ENCODE peak calls at places on chromosomes 12 and 14, in nine cellular contexts. F is cardiac muscle cell; H is GM04503; C is stimulated activated naive CD8-positive, alpha-beta T cell treated with anti-CD3 and anti-CD28 coated beads, Interleukin-15, Interleukin-2, amounts not matched to agents 100 U/mL and 50 U/mL, for 24 hours; P is MCF 10A; O is suprapubic skin; G is HT1080; N is HEK293T; U is activated CD8-positive, alpha-beta T cell treated with anti-CD3 and anti-CD28 coated beads for 36 hours. X is an unnamed sample.

GRCh38 chr12:92585106-92585775 is 117.5 kb upstream of the PLEKHG7 start:
- DNase-seq in F (no peak), H (no peak), C (no peak), P (no peak), O (no peak), G (no peak), N (no peak), U (no peak), X (no peak)

GRCh38 chr12:120640840-120641833 is 711 bp downstream of the CABP1 start:
- DNase-seq in F (peak; percentile 90), H (no peak), C (peak; percentile 60), P (peak; percentile 31), O (no peak), G (no peak), N (peak; percentile 66), U (peak; percentile 70), X (no peak)

GRCh38 chr12:89134213-89134770 is 218.0 kb downstream of the DUSP6 start:
- DNase-seq in F (peak; percentile 66), H (no peak), C (no peak), P (no peak), O (no peak), G (no peak), N (no peak), U (no peak), X (no peak)

GRCh38 chr12:47721431-47721973 is 3.8 kb downstream of the ENDOU start:
- DNase-seq in F (no peak), H (no peak), C (peak; percentile 32), P (no peak), O (no peak), G (no peak), N (no peak), U (peak; percentile 49), X (no peak)

GRCh38 chr12:98418357-98419075 is 96.9 kb upstream of the TMPO start:
- DNase-seq in F (peak; percentile 62), H (peak; percentile 98), C (no peak), P (peak; percentile 95), O (peak; percentile 93), G (peak; percentile 87), N (no peak), U (no peak), X (peak; percentile 51)

GRCh38 chr12:2457215-2458112 is 337.3 kb upstream of the FKBP4 start:
- DNase-seq in F (no peak), H (no peak), C (no peak), P (no peak), O (no peak), G (no peak), N (no peak), U (no peak), X (no peak)

GRCh38 chr12:52349196-52349595 is 18.1 kb downstream of the KRT85 start:
- DNase-seq in F (no peak), H (no peak), C (no peak), P (no peak), O (no peak), G (peak; percentile 65), N (no peak), U (no peak), X (no peak)

GRCh38 chr12:112107306-112107705 is 1.3 kb downstream of the NAA25 start:
- DNase-seq in F (no peak), H (no peak), C (no peak), P (peak; percentile 35), O (no peak), G (peak; percentile 33), N (no peak), U (no peak), X (no peak)

GRCh38 chr12:95784286-95784685 is 6.3 kb downstream of the NTN4 start:
- DNase-seq in F (no peak), H (no peak), C (no peak), P (no peak), O (no peak), G (peak; percentile 45), N (no peak), U (no peak), X (no peak)

GRCh38 chr12:123043536-123044001 is 63.1 kb downstream of the ARL6IP4 start:
- DNase-seq in F (peak; percentile 83), H (peak; percentile 84), C (peak; percentile 82), P (peak; percentile 73), O (no peak), G (peak; percentile 98), N (peak; percentile 34), U (peak; percentile 91), X (peak; percentile 20)

GRCh38 chr14:103348154-103348553 is 14.1 kb downstream of the EIF5 start:
- DNase-seq in F (no peak), H (no peak), C (no peak), P (no peak), O (no peak), G (no peak), N (no peak), U (no peak), X (no peak)

GRCh38 chr12:104218935-104219334 is 3.4 kb downstream of the TXNRD1 start:
- DNase-seq in F (no peak), H (no peak), C (no peak), P (peak; percentile 47), O (no peak), G (peak; percentile 73), N (no peak), U (peak; percentile 10), X (no peak)

GRCh38 chr14:104873380-104874055 is 8.4 kb downstream of the CEP170B start:
- DNase-seq in F (no peak), H (no peak), C (no peak), P (no peak), O (no peak), G (no peak), N (no peak), U (no peak), X (no peak)

GRCh38 chr12:110929818-110930217 is 9.4 kb upstream of the MYL2 start:
- DNase-seq in F (no peak), H (no peak), C (no peak), P (no peak), O (no peak), G (no peak), N (no peak), U (no peak), X (no peak)

GRCh38 chr12:123705935-123706334 is 6.2 kb upstream of the ATP6V0A2 start:
- DNase-seq in F (no peak), H (no peak), C (no peak), P (peak; percentile 8), O (no peak), G (peak; percentile 55), N (peak; percentile 26), U (peak; percentile 27), X (no peak)

GRCh38 chr12:98618952-98619351 is 25.5 kb downstream of the SLC25A3 start:
- DNase-seq in F (no peak), H (peak; percentile 61), C (no peak), P (peak; percentile 71), O (no peak), G (no peak), N (no peak), U (no peak), X (no peak)

GRCh38 chr12:80698847-80699542 is 8.4 kb upstream of the MYF6 start:
- DNase-seq in F (no peak), H (no peak), C (no peak), P (no peak), O (no peak), G (no peak), N (no peak), U (no peak), X (no peak)

GRCh38 chr14:60339571-60339970 is 90.5 kb downstream of the PPM1A start:
- DNase-seq in F (no peak), H (no peak), C (no peak), P (no peak), O (no peak), G (peak; percentile 14), N (no peak), U (no peak), X (no peak)

GRCh38 chr12:124568431-124569374 is 1.3 kb upstream of the NCOR2 start:
- DNase-seq in F (peak; percentile 27), H (peak; percentile 80), C (peak; percentile 59), P (peak; percentile 41), O (peak; percentile 83), G (peak; percentile 40), N (peak; percentile 49), U (peak; percentile 58), X (peak; percentile 93)

GRCh38 chr14:51867753-51868152 is 7.3 kb downstream of the GNG2 start:
- DNase-seq in F (no peak), H (no peak), C (no peak), P (no peak), O (no peak), G (no peak), N (no peak), U (peak; percentile 44), X (no peak)

X was measured in NCI-H446 treated with DMSO at 0.1 percent for 48 hours.